ENCODE peak calls at places on chromosomes 2 and 18, in seven cellular contexts. M is astrocyte of the spinal cord, O is RPMI8226, X is uterus, R is non-pigmented ciliary epithelial cell, H is HFFc6, F is endothelial cell. W is an unnamed sample.
A peak's percentile ranks its signal among the peaks of the same experiment; 100 is the strongest.

GRCh38 chr18:22465859-22466602 is 48.3 kb upstream of the CTAGE1 start:
- DNase-seq in F (no peak), R (peak; percentile 94), M (peak; percentile 93), X (peak; percentile 61), O (no peak), H (peak; percentile 96), W (peak; percentile 82)

GRCh38 chr2:68756178-68756577 is 21.6 kb downstream of the ARHGAP25 start:
- DNase-seq in F (no peak), R (no peak), H (no peak), M (no peak), O (no peak), X (no peak), W (no peak)

GRCh38 chr2:175371378-175371777 is 189.9 kb upstream of the ATP5MC3 start:
- DNase-seq in M (no peak), X (no peak), R (no peak), F (no peak), H (no peak), O (no peak), W (no peak)

GRCh38 chr2:218323526-218324472 is 31.5 kb upstream of the TMBIM1 start:
- DNase-seq in F (no peak), H (no peak), X (peak; percentile 48), O (no peak), M (peak; percentile 15), R (no peak), W (no peak)

GRCh38 chr2:1461507-1462390 is 48.5 kb downstream of the TPO start:
- DNase-seq in H (no peak), F (no peak), M (no peak), O (no peak), X (no peak), R (no peak), W (no peak)

GRCh38 chr2:31033032-31033431 is 105.2 kb downstream of the GALNT14 start:
- DNase-seq in O (no peak), X (no peak), F (no peak), H (no peak), M (no peak), R (no peak), W (no peak)

GRCh38 chr2:95265182-95265581 is 9.1 kb upstream of the PROM2 start:
- DNase-seq in M (no peak), H (no peak), X (no peak), R (no peak), F (no peak), O (no peak), W (no peak)

GRCh38 chr2:72111061-72111460 is 36.6 kb downstream of the CYP26B1 start:
- DNase-seq in O (no peak), H (no peak), R (no peak), F (no peak), M (no peak), X (no peak), W (no peak)

GRCh38 chr18:3594760-3595241 is 144.8 kb downstream of the TGIF1 start:
- DNase-seq in F (no peak), X (peak; percentile 27), R (no peak), M (peak; percentile 58), O (peak; percentile 23), H (no peak), W (no peak)

GRCh38 chr2:72669121-72669520 is 156.7 kb downstream of the EXOC6B start:
- DNase-seq in R (peak; percentile 34), X (no peak), O (no peak), H (peak; percentile 52), F (no peak), M (peak; percentile 60), W (peak; percentile 38)

GRCh38 chr2:174593574-174594203 is 3.9 kb downstream of the WIPF1 start:
- DNase-seq in H (peak; percentile 59), F (peak; percentile 41), R (peak; percentile 58), X (no peak), O (peak; percentile 90), M (peak; percentile 90), W (no peak)

GRCh38 chr2:42345986-42346385 is 15.0 kb downstream of the COX7A2L start:
- DNase-seq in X (no peak), M (no peak), O (no peak), H (no peak), F (no peak), R (no peak), W (no peak)

GRCh38 chr2:189300917-189301316 is 121.4 kb upstream of the COL5A2 start:
- DNase-seq in X (no peak), R (no peak), H (no peak), M (no peak), F (no peak), O (no peak), W (no peak)

GRCh38 chr2:85956647-85957039 is 67.9 kb upstream of the ST3GAL5 start:
- DNase-seq in R (no peak), X (no peak), F (no peak), H (no peak), M (no peak), O (no peak), W (no peak)

GRCh38 chr2:154914606-154915005 is 216.1 kb downstream of the KCNJ3 start:
- DNase-seq in H (no peak), O (no peak), F (no peak), M (no peak), X (no peak), R (no peak), W (no peak)

GRCh38 chr2:24909555-24910177 is 10.4 kb downstream of the ADCY3 start:
- DNase-seq in F (no peak), O (no peak), H (peak; percentile 39), X (no peak), R (no peak), M (peak; percentile 58), W (no peak)

GRCh38 chr2:27891820-27892105 is 1.2 kb downstream of the BABAM2 start:
- DNase-seq in R (no peak), M (peak; percentile 26), H (no peak), X (no peak), F (no peak), O (no peak), W (no peak)

GRCh38 chr2:231687133-231687852 is 21.0 kb upstream of the PTMA start:
- DNase-seq in H (no peak), F (peak; percentile 83), R (no peak), X (peak; percentile 58), M (peak; percentile 17), O (peak; percentile 73), W (no peak)

GRCh38 chr2:219127236-219127635 is 33.4 kb downstream of the NHEJ1 start:
- DNase-seq in O (no peak), R (no peak), X (no peak), H (no peak), F (no peak), M (no peak), W (no peak)

GRCh38 chr2:109403841-109404201 is 209.9 kb downstream of the SEPTIN10 start:
- DNase-seq in O (no peak), F (no peak), R (no peak), H (peak; percentile 7), M (no peak), X (no peak), W (no peak)

GRCh38 chr2:17181051-17181450 is 337.2 kb downstream of the RAD51AP2 start:
- DNase-seq in F (no peak), H (no peak), X (no peak), R (no peak), M (no peak), O (no peak), W (no peak)

GRCh38 chr2:20562540-20563225 is 88.2 kb downstream of the HS1BP3 start:
- DNase-seq in R (no peak), M (no peak), H (no peak), X (peak; percentile 8), F (peak; percentile 38), O (no peak), W (no peak)

GRCh38 chr2:61356958-61357350 is 113.9 kb downstream of the USP34 start:
- DNase-seq in H (peak; percentile 8), M (peak; percentile 46), X (no peak), F (no peak), O (no peak), R (no peak), W (peak; percentile 9)

GRCh38 chr18:2417861-2418610 is 153.3 kb downstream of the METTL4 start:
- DNase-seq in H (peak; percentile 53), X (no peak), O (no peak), R (no peak), M (peak; percentile 56), F (no peak), W (peak; percentile 55)

GRCh38 chr2:2389215-2389614 is 58.1 kb upstream of the MYT1L start:
- DNase-seq in R (no peak), X (no peak), F (no peak), O (no peak), M (no peak), H (no peak), W (no peak)

GRCh38 chr18:45167631-45168225 is 447.5 kb upstream of the SLC14A2 start:
- DNase-seq in H (peak; percentile 88), F (no peak), R (no peak), X (no peak), M (peak; percentile 70), O (no peak), W (peak; percentile 55)

GRCh38 chr2:197793456-197793855 is 8.3 kb upstream of the BOLL start:
- DNase-seq in F (no peak), X (no peak), H (no peak), O (no peak), M (no peak), R (no peak), W (no peak)

GRCh38 chr2:218400930-218401833 is 1.5 kb downstream of the CTDSP1 start:
- DNase-seq in F (no peak), O (no peak), H (no peak), M (no peak), R (no peak), X (no peak), W (no peak)

GRCh38 chr2:163675389-163675788 is 60.4 kb downstream of the FIGN start:
- DNase-seq in F (no peak), O (no peak), H (no peak), R (no peak), M (no peak), X (no peak), W (no peak)

W was measured in skeletal muscle cell.